ENCODE peak calls at places on chromosomes 11 and 22, in four cellular contexts. X is lung, W is pancreas, I is HFF-Myc. O is an unnamed sample.
A peak's percentile ranks its signal among the peaks of the same experiment; 100 is the strongest.

GRCh38 chr11:56932572-56933235 is 56.0 kb upstream of the OR5AK2 start:
- DNase-seq in W (no peak), I (no peak), X (no peak), O (no peak)

GRCh38 chr22:24322522-24322921 is 51.9 kb downstream of the SPECC1L start:
- DNase-seq in W (no peak), X (no peak), I (no peak), O (no peak)

GRCh38 chr11:65429724-65430405 is 7.3 kb downstream of the NEAT1 start:
- DNase-seq in W (peak; percentile 87), X (peak; percentile 80), I (no peak), O (no peak)

GRCh38 chr11:22472306-22472705 is 134.1 kb downstream of the SLC17A6 start:
- DNase-seq in I (no peak), X (no peak), W (no peak), O (no peak)

GRCh38 chr11:34331329-34331728 is 26.5 kb downstream of the ABTB2 start:
- DNase-seq in X (no peak), I (peak; percentile 75), W (no peak), O (no peak)

GRCh38 chr22:28024422-28024888 is 105.4 kb upstream of the PITPNB start:
- DNase-seq in I (no peak), W (no peak), X (no peak), O (peak; percentile 60)

GRCh38 chr22:47294222-47294532 is 531.7 kb downstream of the TBC1D22A start:
- DNase-seq in I (no peak), W (no peak), X (no peak), O (peak; percentile 63)

GRCh38 chr22:20654343-20655208 is 119.3 kb upstream of the SERPIND1 start:
- DNase-seq in X (peak; percentile 76), I (no peak), W (no peak), O (peak; percentile 80)

GRCh38 chr22:23767673-23768548 is at the start of gene CHCHD10:
- DNase-seq in I (no peak), W (peak; percentile 87), X (peak; percentile 81), O (peak; percentile 93)

GRCh38 chr22:46732513-46732912 is 5.5 kb downstream of the CERK start:
- DNase-seq in X (no peak), W (no peak), I (no peak), O (no peak)

GRCh38 chr11:17593466-17594245 is 46.6 kb downstream of the OTOG start:
- DNase-seq in X (no peak), W (no peak), I (no peak), O (peak; percentile 74)

GRCh38 chr22:21663738-21664137 is 2.1 kb upstream of the PPIL2 start:
- DNase-seq in W (no peak), X (no peak), I (no peak), O (no peak)

GRCh38 chr11:19672591-19673206 is 39.9 kb upstream of the NAV2 start:
- DNase-seq in W (no peak), I (no peak), X (no peak), O (no peak)

GRCh38 chr11:133898031-133898769 is 52.9 kb upstream of the SPATA19 start:
- DNase-seq in X (no peak), W (no peak), I (no peak), O (peak; percentile 72)

DNA sequence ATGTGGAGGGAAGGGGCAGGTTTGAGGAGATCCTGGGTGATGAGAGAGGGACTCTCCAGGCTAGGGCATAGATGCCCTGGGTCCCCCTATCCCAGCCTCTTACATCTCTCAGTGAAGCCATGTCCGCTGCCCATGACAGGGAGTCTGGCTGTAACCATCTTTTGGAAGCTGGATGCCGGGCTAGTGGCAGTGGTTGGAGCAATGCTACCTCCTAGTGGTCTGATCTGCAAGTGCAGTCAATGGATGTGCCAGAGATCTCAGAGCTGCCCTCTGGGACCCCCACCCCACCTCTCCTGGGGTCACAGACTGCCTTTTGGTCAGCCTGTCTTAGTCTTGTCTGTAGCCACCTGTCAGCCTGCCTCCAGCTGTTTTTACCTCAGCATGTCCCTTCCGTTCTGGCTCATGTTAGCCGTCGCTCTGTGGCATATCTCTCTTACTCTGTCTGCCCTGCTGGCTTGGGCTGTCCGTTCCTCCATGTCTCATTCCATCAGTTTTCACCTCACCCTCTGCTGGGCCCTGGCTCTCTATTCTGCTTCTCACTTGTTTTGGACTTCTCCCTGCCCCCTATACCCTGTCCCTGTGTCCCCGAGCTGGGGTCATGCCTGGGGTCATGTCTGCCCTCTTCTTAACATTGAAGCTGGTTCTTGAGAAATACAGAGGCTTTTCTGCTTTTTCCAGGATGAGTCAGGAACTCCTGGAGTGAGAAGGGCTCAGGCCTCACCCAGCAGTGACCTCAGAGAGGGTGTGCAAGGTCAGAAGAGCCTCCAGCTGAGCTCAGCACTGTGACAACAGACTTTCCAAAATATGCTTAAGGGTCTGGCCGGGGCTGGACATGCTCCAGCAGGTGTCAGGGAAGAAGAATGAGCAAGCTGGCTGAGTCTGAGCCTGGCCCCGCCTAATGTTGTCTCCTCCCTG is 52.0 kb upstream of the THY1 start:
- DNase-seq in W (peak; percentile 51), X (peak; percentile 56), I (peak; percentile 56), O (peak; percentile 88)
- TF ChIP-seq CTCF in W (peak; percentile 53), X (peak; percentile 65), I (peak; percentile 97), O (peak; percentile 97)

DNA sequence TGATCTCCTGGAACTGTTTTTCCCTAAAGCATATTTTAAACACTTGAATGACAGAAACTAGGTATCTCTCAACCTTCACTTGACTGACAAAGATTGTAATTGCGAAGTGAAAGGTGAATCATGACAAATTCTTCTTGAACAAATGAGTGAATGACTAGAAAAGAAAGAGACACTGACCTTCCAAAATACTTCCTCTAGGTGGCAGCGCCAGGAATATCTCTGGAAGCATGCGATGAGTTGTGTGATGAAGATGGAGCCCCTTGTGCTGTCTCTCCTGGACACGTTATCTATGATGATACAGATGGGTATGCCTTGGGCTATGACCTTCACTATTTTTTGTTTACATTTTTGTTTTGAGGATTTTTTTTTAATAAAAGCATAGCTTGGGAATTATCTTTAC is 7.0 kb upstream of the CASP12 start:
- DNase-seq in I (no peak), W (no peak), X (no peak), O (no peak)
- TF ChIP-seq CTCF in I (peak; percentile 3), W (no peak), X (no peak), O (peak; percentile 28)

DNA sequence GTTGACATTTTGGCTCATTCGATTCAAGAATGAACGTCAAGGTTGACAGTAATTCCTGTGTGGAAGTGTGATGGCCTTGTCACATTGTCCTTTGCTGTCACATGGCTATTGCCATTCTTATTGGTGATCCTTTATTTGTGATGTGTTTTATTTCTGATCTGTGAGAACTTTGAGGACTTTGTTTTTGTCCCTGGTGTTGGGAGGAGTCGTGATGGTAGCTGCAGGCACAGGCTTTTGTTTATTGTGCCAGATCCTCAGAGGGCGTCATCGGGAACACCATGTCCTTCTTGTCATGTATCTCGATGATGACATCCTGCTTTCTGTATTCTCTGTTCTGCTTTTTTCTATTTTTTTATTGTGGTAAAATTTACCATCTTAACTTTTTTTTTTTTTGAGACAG is 5.6 kb downstream of the PICK1 start:
- DNase-seq in W (no peak), I (no peak), X (no peak), O (no peak)
- TF ChIP-seq CTCF in W (no peak), I (no peak), X (no peak), O (no peak)

GRCh38 chr11:10204021-10204420 is 90.0 kb downstream of the SBF2 start:
- DNase-seq in X (no peak), W (no peak), I (no peak), O (no peak)
- TF ChIP-seq CTCF in X (no peak), W (no peak), I (no peak), O (no peak)

DNA sequence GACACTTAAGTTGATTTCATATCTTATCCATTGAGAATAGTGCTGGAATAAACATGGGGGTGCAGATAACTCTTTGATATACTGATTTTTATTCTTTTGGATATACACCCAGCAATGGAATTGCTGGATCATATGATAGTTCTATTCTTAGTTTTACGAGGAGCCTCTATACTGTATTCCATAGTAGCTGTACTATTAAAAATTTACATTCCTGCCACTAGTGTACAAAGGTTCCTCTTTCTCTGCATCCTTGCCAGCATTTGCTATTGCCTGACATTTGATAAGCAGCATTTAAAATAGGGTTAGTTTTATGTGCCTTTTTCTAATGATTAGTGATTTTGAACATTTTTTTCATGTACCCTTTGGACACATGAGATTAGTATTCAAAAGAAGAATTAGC is 554.2 kb downstream of the JRKL start:
- DNase-seq in I (no peak), X (no peak), W (no peak), O (no peak)
- TF ChIP-seq CTCF in I (no peak), X (no peak), W (no peak), O (no peak)

GRCh38 chr11:21414928-21415327 is 745.5 kb downstream of the NELL1 start:
- DNase-seq in X (no peak), W (no peak), I (no peak), O (no peak)
- TF ChIP-seq CTCF in X (no peak), W (no peak), I (no peak), O (no peak)